ENCODE peak calls at places on chromosomes 4 and X, in ten cellular contexts. One of them, this sample, is unnamed.

GRCh38 chrX:35040871-35041270 is 98.3 kb downstream of the FAM47B start:
- DNase-seq in stimulated activated effector memory CD8-positive, alpha-beta T cell treated with anti-CD3 and anti-CD28 coated beads, Interleukin-12 subunit alpha, Interleukin-12 subunit beta, amount 100 ng/mL, for 72 hours: no peak
- DNase-seq in LHCN-M2: peak
- DNase-seq in immature natural killer cell: no peak
- DNase-seq in glutamatergic neuron: no peak
- DNase-seq in OCI-LY7: no peak
- DNase-seq in T-helper 2 cell: no peak
- DNase-seq in iris pigment epithelial cell: peak
- DNase-seq in stimulated activated CD4-positive, alpha-beta T cell treated with anti-CD3 and anti-CD28 coated beads, Interleukin-2, amount 100 ng/mL, for 24 hours: no peak
- DNase-seq in endothelial cell: no peak
- DNase-seq in this sample: no peak

GRCh38 chr4:102868153-102868781 is 525 bp upstream of the CISD2 start:
- DNase-seq in OCI-LY7: peak
- DNase-seq in T-helper 2 cell: no peak
- DNase-seq in immature natural killer cell: no peak
- DNase-seq in stimulated activated CD4-positive, alpha-beta T cell treated with anti-CD3 and anti-CD28 coated beads, Interleukin-2, amount 100 ng/mL, for 24 hours: peak
- DNase-seq in stimulated activated effector memory CD8-positive, alpha-beta T cell treated with anti-CD3 and anti-CD28 coated beads, Interleukin-12 subunit alpha, Interleukin-12 subunit beta, amount 100 ng/mL, for 72 hours: no peak
- DNase-seq in LHCN-M2: no peak
- DNase-seq in iris pigment epithelial cell: no peak
- DNase-seq in glutamatergic neuron: peak
- DNase-seq in endothelial cell: peak
- DNase-seq in this sample: peak

GRCh38 chr4:65635051-65635821 is 35.1 kb downstream of the EPHA5 start:
- DNase-seq in T-helper 2 cell: no peak
- DNase-seq in immature natural killer cell: no peak
- DNase-seq in OCI-LY7: no peak
- DNase-seq in endothelial cell: no peak
- DNase-seq in stimulated activated CD4-positive, alpha-beta T cell treated with anti-CD3 and anti-CD28 coated beads, Interleukin-2, amount 100 ng/mL, for 24 hours: no peak
- DNase-seq in LHCN-M2: no peak
- DNase-seq in stimulated activated effector memory CD8-positive, alpha-beta T cell treated with anti-CD3 and anti-CD28 coated beads, Interleukin-12 subunit alpha, Interleukin-12 subunit beta, amount 100 ng/mL, for 72 hours: no peak
- DNase-seq in iris pigment epithelial cell: no peak
- DNase-seq in glutamatergic neuron: no peak
- DNase-seq in this sample: no peak

GRCh38 chrX:119150163-119151135 is 22.8 kb upstream of the KIAA1210 start:
- DNase-seq in stimulated activated effector memory CD8-positive, alpha-beta T cell treated with anti-CD3 and anti-CD28 coated beads, Interleukin-12 subunit alpha, Interleukin-12 subunit beta, amount 100 ng/mL, for 72 hours: no peak
- DNase-seq in iris pigment epithelial cell: peak
- DNase-seq in endothelial cell: no peak
- DNase-seq in stimulated activated CD4-positive, alpha-beta T cell treated with anti-CD3 and anti-CD28 coated beads, Interleukin-2, amount 100 ng/mL, for 24 hours: no peak
- DNase-seq in OCI-LY7: no peak
- DNase-seq in immature natural killer cell: no peak
- DNase-seq in T-helper 2 cell: no peak
- DNase-seq in glutamatergic neuron: no peak
- DNase-seq in LHCN-M2: no peak
- DNase-seq in this sample: no peak

GRCh38 chr4:81165853-81166430 is 49.1 kb downstream of the PRKG2 start:
- DNase-seq in T-helper 2 cell: no peak
- DNase-seq in LHCN-M2: no peak
- DNase-seq in glutamatergic neuron: peak
- DNase-seq in stimulated activated CD4-positive, alpha-beta T cell treated with anti-CD3 and anti-CD28 coated beads, Interleukin-2, amount 100 ng/mL, for 24 hours: no peak
- DNase-seq in iris pigment epithelial cell: peak
- DNase-seq in endothelial cell: no peak
- DNase-seq in OCI-LY7: no peak
- DNase-seq in immature natural killer cell: no peak
- DNase-seq in stimulated activated effector memory CD8-positive, alpha-beta T cell treated with anti-CD3 and anti-CD28 coated beads, Interleukin-12 subunit alpha, Interleukin-12 subunit beta, amount 100 ng/mL, for 72 hours: no peak
- DNase-seq in this sample: no peak

GRCh38 chr4:40976343-40976742 is 226.6 kb downstream of the NSUN7 start:
- DNase-seq in LHCN-M2: peak
- DNase-seq in T-helper 2 cell: no peak
- DNase-seq in stimulated activated effector memory CD8-positive, alpha-beta T cell treated with anti-CD3 and anti-CD28 coated beads, Interleukin-12 subunit alpha, Interleukin-12 subunit beta, amount 100 ng/mL, for 72 hours: no peak
- DNase-seq in endothelial cell: peak
- DNase-seq in immature natural killer cell: no peak
- DNase-seq in OCI-LY7: peak
- DNase-seq in glutamatergic neuron: no peak
- DNase-seq in stimulated activated CD4-positive, alpha-beta T cell treated with anti-CD3 and anti-CD28 coated beads, Interleukin-2, amount 100 ng/mL, for 24 hours: no peak
- DNase-seq in iris pigment epithelial cell: peak
- DNase-seq in this sample: peak

GRCh38 chr4:47926667-47927258 is 12.4 kb upstream of the NFXL1 start:
- DNase-seq in stimulated activated CD4-positive, alpha-beta T cell treated with anti-CD3 and anti-CD28 coated beads, Interleukin-2, amount 100 ng/mL, for 24 hours: peak
- DNase-seq in LHCN-M2: peak
- DNase-seq in T-helper 2 cell: no peak
- DNase-seq in endothelial cell: peak
- DNase-seq in stimulated activated effector memory CD8-positive, alpha-beta T cell treated with anti-CD3 and anti-CD28 coated beads, Interleukin-12 subunit alpha, Interleukin-12 subunit beta, amount 100 ng/mL, for 72 hours: peak
- DNase-seq in glutamatergic neuron: peak
- DNase-seq in immature natural killer cell: peak
- DNase-seq in OCI-LY7: peak
- DNase-seq in iris pigment epithelial cell: peak
- DNase-seq in this sample: peak

GRCh38 chr4:26069218-26069617 is 155.2 kb downstream of the SMIM20 start:
- DNase-seq in stimulated activated effector memory CD8-positive, alpha-beta T cell treated with anti-CD3 and anti-CD28 coated beads, Interleukin-12 subunit alpha, Interleukin-12 subunit beta, amount 100 ng/mL, for 72 hours: no peak
- DNase-seq in stimulated activated CD4-positive, alpha-beta T cell treated with anti-CD3 and anti-CD28 coated beads, Interleukin-2, amount 100 ng/mL, for 24 hours: no peak
- DNase-seq in endothelial cell: peak
- DNase-seq in T-helper 2 cell: no peak
- DNase-seq in iris pigment epithelial cell: peak
- DNase-seq in glutamatergic neuron: no peak
- DNase-seq in LHCN-M2: peak
- DNase-seq in immature natural killer cell: no peak
- DNase-seq in OCI-LY7: peak
- DNase-seq in this sample: peak

GRCh38 chr4:89708903-89709361 is 128.0 kb downstream of the SNCA start:
- DNase-seq in endothelial cell: peak
- DNase-seq in stimulated activated effector memory CD8-positive, alpha-beta T cell treated with anti-CD3 and anti-CD28 coated beads, Interleukin-12 subunit alpha, Interleukin-12 subunit beta, amount 100 ng/mL, for 72 hours: no peak
- DNase-seq in LHCN-M2: peak
- DNase-seq in OCI-LY7: no peak
- DNase-seq in stimulated activated CD4-positive, alpha-beta T cell treated with anti-CD3 and anti-CD28 coated beads, Interleukin-2, amount 100 ng/mL, for 24 hours: no peak
- DNase-seq in immature natural killer cell: no peak
- DNase-seq in glutamatergic neuron: no peak
- DNase-seq in T-helper 2 cell: no peak
- DNase-seq in iris pigment epithelial cell: peak
- DNase-seq in this sample: peak

GRCh38 chr4:184548651-184549341 is 74.4 kb upstream of the IRF2 start:
- DNase-seq in iris pigment epithelial cell: no peak
- DNase-seq in stimulated activated CD4-positive, alpha-beta T cell treated with anti-CD3 and anti-CD28 coated beads, Interleukin-2, amount 100 ng/mL, for 24 hours: no peak
- DNase-seq in LHCN-M2: no peak
- DNase-seq in T-helper 2 cell: no peak
- DNase-seq in stimulated activated effector memory CD8-positive, alpha-beta T cell treated with anti-CD3 and anti-CD28 coated beads, Interleukin-12 subunit alpha, Interleukin-12 subunit beta, amount 100 ng/mL, for 72 hours: no peak
- DNase-seq in immature natural killer cell: no peak
- DNase-seq in OCI-LY7: no peak
- DNase-seq in glutamatergic neuron: no peak
- DNase-seq in endothelial cell: peak
- DNase-seq in this sample: no peak

GRCh38 chrX:42955349-42955748 is 177.4 kb upstream of the PPP1R2C start:
- DNase-seq in stimulated activated effector memory CD8-positive, alpha-beta T cell treated with anti-CD3 and anti-CD28 coated beads, Interleukin-12 subunit alpha, Interleukin-12 subunit beta, amount 100 ng/mL, for 72 hours: no peak
- DNase-seq in OCI-LY7: peak
- DNase-seq in iris pigment epithelial cell: no peak
- DNase-seq in stimulated activated CD4-positive, alpha-beta T cell treated with anti-CD3 and anti-CD28 coated beads, Interleukin-2, amount 100 ng/mL, for 24 hours: no peak
- DNase-seq in LHCN-M2: no peak
- DNase-seq in T-helper 2 cell: no peak
- DNase-seq in immature natural killer cell: no peak
- DNase-seq in endothelial cell: no peak
- DNase-seq in glutamatergic neuron: no peak
- DNase-seq in this sample: no peak

GRCh38 chr4:26136615-26137014 is 184.2 kb upstream of the RBPJ start:
- DNase-seq in endothelial cell: no peak
- DNase-seq in T-helper 2 cell: no peak
- DNase-seq in glutamatergic neuron: no peak
- DNase-seq in iris pigment epithelial cell: no peak
- DNase-seq in stimulated activated effector memory CD8-positive, alpha-beta T cell treated with anti-CD3 and anti-CD28 coated beads, Interleukin-12 subunit alpha, Interleukin-12 subunit beta, amount 100 ng/mL, for 72 hours: no peak
- DNase-seq in OCI-LY7: no peak
- DNase-seq in stimulated activated CD4-positive, alpha-beta T cell treated with anti-CD3 and anti-CD28 coated beads, Interleukin-2, amount 100 ng/mL, for 24 hours: no peak
- DNase-seq in LHCN-M2: no peak
- DNase-seq in immature natural killer cell: no peak
- DNase-seq in this sample: no peak

GRCh38 chr4:124111922-124112321 is 600.6 kb downstream of the ANKRD50 start:
- DNase-seq in stimulated activated CD4-positive, alpha-beta T cell treated with anti-CD3 and anti-CD28 coated beads, Interleukin-2, amount 100 ng/mL, for 24 hours: no peak
- DNase-seq in immature natural killer cell: no peak
- DNase-seq in T-helper 2 cell: no peak
- DNase-seq in OCI-LY7: peak
- DNase-seq in glutamatergic neuron: no peak
- DNase-seq in LHCN-M2: peak
- DNase-seq in endothelial cell: peak
- DNase-seq in stimulated activated effector memory CD8-positive, alpha-beta T cell treated with anti-CD3 and anti-CD28 coated beads, Interleukin-12 subunit alpha, Interleukin-12 subunit beta, amount 100 ng/mL, for 72 hours: no peak
- DNase-seq in iris pigment epithelial cell: peak
- DNase-seq in this sample: peak

GRCh38 chrX:150199803-150200202 is 163.3 kb upstream of the MAMLD1 start:
- DNase-seq in stimulated activated effector memory CD8-positive, alpha-beta T cell treated with anti-CD3 and anti-CD28 coated beads, Interleukin-12 subunit alpha, Interleukin-12 subunit beta, amount 100 ng/mL, for 72 hours: no peak
- DNase-seq in endothelial cell: no peak
- DNase-seq in immature natural killer cell: no peak
- DNase-seq in glutamatergic neuron: no peak
- DNase-seq in LHCN-M2: no peak
- DNase-seq in T-helper 2 cell: no peak
- DNase-seq in OCI-LY7: no peak
- DNase-seq in iris pigment epithelial cell: no peak
- DNase-seq in stimulated activated CD4-positive, alpha-beta T cell treated with anti-CD3 and anti-CD28 coated beads, Interleukin-2, amount 100 ng/mL, for 24 hours: no peak
- DNase-seq in this sample: no peak

GRCh38 chr4:67721770-67722597 is 21.0 kb upstream of the UBA6 start:
- DNase-seq in LHCN-M2: peak
- DNase-seq in stimulated activated effector memory CD8-positive, alpha-beta T cell treated with anti-CD3 and anti-CD28 coated beads, Interleukin-12 subunit alpha, Interleukin-12 subunit beta, amount 100 ng/mL, for 72 hours: no peak
- DNase-seq in immature natural killer cell: no peak
- DNase-seq in glutamatergic neuron: no peak
- DNase-seq in T-helper 2 cell: no peak
- DNase-seq in endothelial cell: no peak
- DNase-seq in OCI-LY7: no peak
- DNase-seq in iris pigment epithelial cell: peak
- DNase-seq in stimulated activated CD4-positive, alpha-beta T cell treated with anti-CD3 and anti-CD28 coated beads, Interleukin-2, amount 100 ng/mL, for 24 hours: no peak
- DNase-seq in this sample: no peak

GRCh38 chr4:164856396-164856795 is 20.6 kb upstream of the APELA start:
- DNase-seq in stimulated activated effector memory CD8-positive, alpha-beta T cell treated with anti-CD3 and anti-CD28 coated beads, Interleukin-12 subunit alpha, Interleukin-12 subunit beta, amount 100 ng/mL, for 72 hours: no peak
- DNase-seq in stimulated activated CD4-positive, alpha-beta T cell treated with anti-CD3 and anti-CD28 coated beads, Interleukin-2, amount 100 ng/mL, for 24 hours: no peak
- DNase-seq in LHCN-M2: no peak
- DNase-seq in endothelial cell: no peak
- DNase-seq in T-helper 2 cell: no peak
- DNase-seq in OCI-LY7: no peak
- DNase-seq in iris pigment epithelial cell: peak
- DNase-seq in immature natural killer cell: no peak
- DNase-seq in glutamatergic neuron: no peak
- DNase-seq in this sample: no peak

GRCh38 chr4:35872273-35872672 is 372.0 kb downstream of the ARAP2 start:
- DNase-seq in LHCN-M2: no peak
- DNase-seq in immature natural killer cell: no peak
- DNase-seq in stimulated activated effector memory CD8-positive, alpha-beta T cell treated with anti-CD3 and anti-CD28 coated beads, Interleukin-12 subunit alpha, Interleukin-12 subunit beta, amount 100 ng/mL, for 72 hours: no peak
- DNase-seq in iris pigment epithelial cell: no peak
- DNase-seq in OCI-LY7: no peak
- DNase-seq in T-helper 2 cell: no peak
- DNase-seq in stimulated activated CD4-positive, alpha-beta T cell treated with anti-CD3 and anti-CD28 coated beads, Interleukin-2, amount 100 ng/mL, for 24 hours: no peak
- DNase-seq in endothelial cell: no peak
- DNase-seq in glutamatergic neuron: no peak
- DNase-seq in this sample: no peak

GRCh38 chr4:1448589-1449420 is 42.6 kb upstream of the NKX1-1 start:
- DNase-seq in glutamatergic neuron: no peak
- DNase-seq in immature natural killer cell: no peak
- DNase-seq in LHCN-M2: no peak
- DNase-seq in T-helper 2 cell: no peak
- DNase-seq in stimulated activated CD4-positive, alpha-beta T cell treated with anti-CD3 and anti-CD28 coated beads, Interleukin-2, amount 100 ng/mL, for 24 hours: no peak
- DNase-seq in OCI-LY7: no peak
- DNase-seq in endothelial cell: peak
- DNase-seq in iris pigment epithelial cell: no peak
- DNase-seq in stimulated activated effector memory CD8-positive, alpha-beta T cell treated with anti-CD3 and anti-CD28 coated beads, Interleukin-12 subunit alpha, Interleukin-12 subunit beta, amount 100 ng/mL, for 72 hours: no peak
- DNase-seq in this sample: no peak

GRCh38 chrX:121216979-121217378 is 169.6 kb downstream of the GLUD2 start:
- DNase-seq in iris pigment epithelial cell: no peak
- DNase-seq in LHCN-M2: no peak
- DNase-seq in stimulated activated effector memory CD8-positive, alpha-beta T cell treated with anti-CD3 and anti-CD28 coated beads, Interleukin-12 subunit alpha, Interleukin-12 subunit beta, amount 100 ng/mL, for 72 hours: no peak
- DNase-seq in OCI-LY7: no peak
- DNase-seq in endothelial cell: no peak
- DNase-seq in T-helper 2 cell: no peak
- DNase-seq in immature natural killer cell: no peak
- DNase-seq in glutamatergic neuron: no peak
- DNase-seq in stimulated activated CD4-positive, alpha-beta T cell treated with anti-CD3 and anti-CD28 coated beads, Interleukin-2, amount 100 ng/mL, for 24 hours: no peak
- DNase-seq in this sample: no peak

GRCh38 chrX:48508400-48509244 is at the start of gene PORCN:
- DNase-seq in OCI-LY7: peak
- DNase-seq in LHCN-M2: peak
- DNase-seq in T-helper 2 cell: peak
- DNase-seq in stimulated activated CD4-positive, alpha-beta T cell treated with anti-CD3 and anti-CD28 coated beads, Interleukin-2, amount 100 ng/mL, for 24 hours: peak
- DNase-seq in glutamatergic neuron: peak
- DNase-seq in stimulated activated effector memory CD8-positive, alpha-beta T cell treated with anti-CD3 and anti-CD28 coated beads, Interleukin-12 subunit alpha, Interleukin-12 subunit beta, amount 100 ng/mL, for 72 hours: peak
- DNase-seq in iris pigment epithelial cell: peak
- DNase-seq in immature natural killer cell: peak
- DNase-seq in endothelial cell: peak
- DNase-seq in this sample: peak

GRCh38 chr4:106287353-106287969 is 28.5 kb downstream of the TBCK start:
- DNase-seq in stimulated activated effector memory CD8-positive, alpha-beta T cell treated with anti-CD3 and anti-CD28 coated beads, Interleukin-12 subunit alpha, Interleukin-12 subunit beta, amount 100 ng/mL, for 72 hours: no peak
- DNase-seq in glutamatergic neuron: no peak
- DNase-seq in iris pigment epithelial cell: peak
- DNase-seq in OCI-LY7: no peak
- DNase-seq in endothelial cell: peak
- DNase-seq in LHCN-M2: peak
- DNase-seq in T-helper 2 cell: no peak
- DNase-seq in immature natural killer cell: no peak
- DNase-seq in stimulated activated CD4-positive, alpha-beta T cell treated with anti-CD3 and anti-CD28 coated beads, Interleukin-2, amount 100 ng/mL, for 24 hours: no peak
- DNase-seq in this sample: no peak

GRCh38 chr4:15451181-15451865 is 18.4 kb upstream of the CC2D2A start:
- DNase-seq in immature natural killer cell: no peak
- DNase-seq in endothelial cell: no peak
- DNase-seq in stimulated activated effector memory CD8-positive, alpha-beta T cell treated with anti-CD3 and anti-CD28 coated beads, Interleukin-12 subunit alpha, Interleukin-12 subunit beta, amount 100 ng/mL, for 72 hours: no peak
- DNase-seq in stimulated activated CD4-positive, alpha-beta T cell treated with anti-CD3 and anti-CD28 coated beads, Interleukin-2, amount 100 ng/mL, for 24 hours: no peak
- DNase-seq in T-helper 2 cell: no peak
- DNase-seq in glutamatergic neuron: no peak
- DNase-seq in OCI-LY7: no peak
- DNase-seq in iris pigment epithelial cell: peak
- DNase-seq in LHCN-M2: peak
- DNase-seq in this sample: peak

GRCh38 chrX:154546354-154547244 is at the start of gene G6PD:
- DNase-seq in stimulated activated CD4-positive, alpha-beta T cell treated with anti-CD3 and anti-CD28 coated beads, Interleukin-2, amount 100 ng/mL, for 24 hours: peak
- DNase-seq in LHCN-M2: no peak
- DNase-seq in glutamatergic neuron: peak
- DNase-seq in immature natural killer cell: peak
- DNase-seq in T-helper 2 cell: peak
- DNase-seq in iris pigment epithelial cell: peak
- DNase-seq in stimulated activated effector memory CD8-positive, alpha-beta T cell treated with anti-CD3 and anti-CD28 coated beads, Interleukin-12 subunit alpha, Interleukin-12 subunit beta, amount 100 ng/mL, for 72 hours: no peak
- DNase-seq in endothelial cell: peak
- DNase-seq in OCI-LY7: peak
- DNase-seq in this sample: no peak

GRCh38 chr4:176726803-176727202 is 65.9 kb downstream of the VEGFC start:
- DNase-seq in endothelial cell: no peak
- DNase-seq in T-helper 2 cell: no peak
- DNase-seq in OCI-LY7: no peak
- DNase-seq in iris pigment epithelial cell: peak
- DNase-seq in glutamatergic neuron: no peak
- DNase-seq in stimulated activated CD4-positive, alpha-beta T cell treated with anti-CD3 and anti-CD28 coated beads, Interleukin-2, amount 100 ng/mL, for 24 hours: no peak
- DNase-seq in LHCN-M2: peak
- DNase-seq in immature natural killer cell: no peak
- DNase-seq in stimulated activated effector memory CD8-positive, alpha-beta T cell treated with anti-CD3 and anti-CD28 coated beads, Interleukin-12 subunit alpha, Interleukin-12 subunit beta, amount 100 ng/mL, for 72 hours: no peak
- DNase-seq in this sample: no peak

GRCh38 chr4:54784188-54784671 is 126.5 kb downstream of the KIT start:
- DNase-seq in glutamatergic neuron: peak
- DNase-seq in stimulated activated effector memory CD8-positive, alpha-beta T cell treated with anti-CD3 and anti-CD28 coated beads, Interleukin-12 subunit alpha, Interleukin-12 subunit beta, amount 100 ng/mL, for 72 hours: no peak
- DNase-seq in stimulated activated CD4-positive, alpha-beta T cell treated with anti-CD3 and anti-CD28 coated beads, Interleukin-2, amount 100 ng/mL, for 24 hours: no peak
- DNase-seq in iris pigment epithelial cell: no peak
- DNase-seq in immature natural killer cell: no peak
- DNase-seq in OCI-LY7: no peak
- DNase-seq in LHCN-M2: peak
- DNase-seq in endothelial cell: no peak
- DNase-seq in T-helper 2 cell: no peak
- DNase-seq in this sample: no peak

GRCh38 chr4:77145806-77146425 is 11.1 kb upstream of the CCNG2 start:
- DNase-seq in glutamatergic neuron: no peak
- DNase-seq in endothelial cell: no peak
- DNase-seq in OCI-LY7: peak
- DNase-seq in immature natural killer cell: no peak
- DNase-seq in iris pigment epithelial cell: no peak
- DNase-seq in T-helper 2 cell: no peak
- DNase-seq in LHCN-M2: no peak
- DNase-seq in stimulated activated effector memory CD8-positive, alpha-beta T cell treated with anti-CD3 and anti-CD28 coated beads, Interleukin-12 subunit alpha, Interleukin-12 subunit beta, amount 100 ng/mL, for 72 hours: no peak
- DNase-seq in stimulated activated CD4-positive, alpha-beta T cell treated with anti-CD3 and anti-CD28 coated beads, Interleukin-2, amount 100 ng/mL, for 24 hours: no peak
- DNase-seq in this sample: peak

GRCh38 chr4:25441519-25442117 is 64.6 kb downstream of the ANAPC4 start:
- DNase-seq in endothelial cell: peak
- DNase-seq in OCI-LY7: peak
- DNase-seq in stimulated activated effector memory CD8-positive, alpha-beta T cell treated with anti-CD3 and anti-CD28 coated beads, Interleukin-12 subunit alpha, Interleukin-12 subunit beta, amount 100 ng/mL, for 72 hours: no peak
- DNase-seq in stimulated activated CD4-positive, alpha-beta T cell treated with anti-CD3 and anti-CD28 coated beads, Interleukin-2, amount 100 ng/mL, for 24 hours: no peak
- DNase-seq in T-helper 2 cell: no peak
- DNase-seq in glutamatergic neuron: peak
- DNase-seq in LHCN-M2: peak
- DNase-seq in iris pigment epithelial cell: peak
- DNase-seq in immature natural killer cell: no peak
- DNase-seq in this sample: peak

This sample was measured in Kasumi-1.